ENCODE peak calls at places on chromosomes 3 and 15, in ten cellular contexts. I is stomach, X is right cardiac atrium, B is heart left ventricle, J is SJSA1, Y is uterus, E is tibial artery, D is SJCRH30, F is endothelial cell of umbilical vein, P is brain microvascular endothelial cell. Z is an unnamed sample.

GRCh38 chr15:59616390-59616789 is 4.8 kb downstream of the GCNT3 start:
- DNase-seq in I (no peak), Y (no peak), F (no peak), B (no peak), X (no peak), D (no peak), E (no peak), P (no peak), J (no peak), Z (no peak)

GRCh38 chr3:82707035-82707434 is 945.6 kb upstream of the GBE1 start:
- DNase-seq in F (no peak), X (no peak), E (no peak), Y (no peak), P (no peak), B (no peak), D (no peak), J (no peak), I (no peak), Z (no peak)

GRCh38 chr3:150081084-150081483 is 110.4 kb upstream of the PFN2 start:
- DNase-seq in I (no peak), Y (no peak), P (peak; percentile 43), E (no peak), X (no peak), J (no peak), F (no peak), D (no peak), B (no peak), Z (no peak)

GRCh38 chr3:193132247-193132646 is 108.8 kb upstream of the PLAAT1 start:
- DNase-seq in X (no peak), E (no peak), D (no peak), I (no peak), J (no peak), B (no peak), Y (no peak), F (no peak), P (no peak), Z (no peak)

GRCh38 chr3:56874269-56874668 is 72.5 kb upstream of the ARHGEF3 start:
- DNase-seq in F (no peak), D (no peak), B (no peak), X (no peak), I (no peak), Y (no peak), E (no peak), J (no peak), P (no peak), Z (no peak)

GRCh38 chr3:112304611-112305010 is 10.6 kb upstream of the SLC9C1 start:
- DNase-seq in F (no peak), E (no peak), J (no peak), P (no peak), D (no peak), I (no peak), B (no peak), X (no peak), Y (no peak), Z (no peak)

GRCh38 chr3:171323934-171324535 is 136.2 kb downstream of the TNIK start:
- DNase-seq in D (peak; percentile 77), P (peak; percentile 24), I (no peak), E (no peak), Y (no peak), B (no peak), J (no peak), F (no peak), X (no peak), Z (no peak)

GRCh38 chr3:54957711-54958110 is 29.9 kb upstream of the LRTM1 start:
- DNase-seq in B (no peak), J (no peak), I (no peak), Y (no peak), P (no peak), F (no peak), E (no peak), X (no peak), D (no peak), Z (no peak)

GRCh38 chr3:10389995-10390394 is 69.1 kb upstream of the SEC13 start:
- DNase-seq in I (no peak), E (no peak), P (no peak), F (no peak), X (no peak), Y (no peak), D (no peak), J (no peak), B (no peak), Z (no peak)

GRCh38 chr3:69181592-69182211 is 59.3 kb upstream of the LMOD3 start:
- DNase-seq in P (peak; percentile 85), B (no peak), I (no peak), F (peak; percentile 98), J (peak; percentile 35), D (peak; percentile 10), X (no peak), E (no peak), Y (no peak), Z (peak; percentile 11)

GRCh38 chr3:5187152-5187919 is at the start of gene EDEM1:
- DNase-seq in P (peak; percentile 93), I (peak; percentile 96), F (peak; percentile 98), D (peak; percentile 91), Y (peak; percentile 98), X (peak; percentile 98), J (peak; percentile 85), E (peak; percentile 98), B (peak; percentile 96), Z (peak; percentile 91)

GRCh38 chr3:122387709-122388108 is 3.7 kb downstream of the FAM162A start:
- DNase-seq in X (no peak), P (no peak), I (no peak), E (no peak), Y (no peak), D (no peak), B (no peak), F (no peak), J (no peak), Z (no peak)

GRCh38 chr3:54294214-54294613 is 171.9 kb downstream of the CACNA2D3 start:
- DNase-seq in X (no peak), Y (no peak), E (no peak), B (no peak), P (no peak), J (no peak), I (no peak), F (no peak), D (no peak), Z (no peak)

GRCh38 chr3:179410317-179410716 is 41.0 kb downstream of the GNB4 start:
- DNase-seq in B (no peak), E (no peak), F (no peak), D (peak; percentile 5), P (peak; percentile 25), I (no peak), J (no peak), X (no peak), Y (no peak), Z (no peak)

GRCh38 chr3:18046531-18046930 is 304.1 kb upstream of the TBC1D5 start:
- DNase-seq in Y (no peak), E (no peak), X (no peak), J (no peak), F (no peak), B (no peak), P (no peak), D (no peak), I (no peak), Z (no peak)

DNA sequence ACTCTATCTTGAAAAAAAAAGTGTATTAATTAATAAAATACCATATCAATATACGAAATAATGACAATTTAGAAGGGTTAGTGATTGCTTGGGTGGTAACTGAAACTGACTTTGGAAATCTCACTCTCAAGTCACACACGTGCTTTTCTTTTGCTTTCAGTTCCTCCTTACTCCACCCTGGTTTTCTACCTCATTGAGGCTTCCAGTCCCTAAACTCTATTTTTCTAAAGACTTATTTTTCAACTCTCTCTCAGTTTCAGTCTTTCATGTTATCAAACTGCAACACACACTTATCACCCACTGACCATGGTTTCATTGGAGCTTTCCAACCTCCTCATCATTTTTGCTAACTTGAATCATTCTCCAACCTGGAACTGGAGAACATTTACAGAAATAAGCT is 23.5 kb downstream of the IL12A start:
- DNase-seq in P (no peak), B (no peak), I (no peak), D (no peak), E (no peak), Y (no peak), F (no peak), J (no peak), X (no peak), Z (no peak)
- H3K27ac ChIP-seq in P (no peak overlapping the region), B (no peak overlapping the region), I (no peak overlapping the region), D (no peak overlapping the region), E (no peak overlapping the region), Y (no peak overlapping the region), F (no peak overlapping the region), J (no peak overlapping the region), X (no peak overlapping the region), Z (no peak overlapping the region)

GRCh38 chr3:191300422-191300821 is 28.8 kb upstream of the CCDC50 start:
- DNase-seq in F (no peak), B (no peak), D (no peak), J (no peak), P (no peak), I (no peak), Y (no peak), E (no peak), X (no peak), Z (no peak)
- H3K27ac ChIP-seq in F (no peak overlapping the region), B (no peak overlapping the region), D (no peak overlapping the region), J (no peak overlapping the region), P (no peak overlapping the region), I (no peak overlapping the region), Y (no peak overlapping the region), E (no peak overlapping the region), X (no peak overlapping the region), Z (no peak overlapping the region)

GRCh38 chr3:140188285-140188684 is 253.3 kb downstream of the CLSTN2 start:
- DNase-seq in J (no peak), F (no peak), B (peak; percentile 49), X (no peak), I (no peak), E (no peak), P (no peak), Y (no peak), D (no peak), Z (no peak)

GRCh38 chr3:140187028-140187427 is 252.0 kb downstream of the CLSTN2 start:
- DNase-seq in F (no peak), E (no peak), D (no peak), J (no peak), I (no peak), Y (no peak), P (no peak), X (no peak), B (peak; percentile 31), Z (no peak)

GRCh38 chr3:140185375-140185774 is 250.4 kb downstream of the CLSTN2 start:
- DNase-seq in Y (no peak), F (no peak), X (no peak), E (no peak), B (no peak), I (no peak), P (no peak), J (no peak), D (no peak), Z (no peak)

GRCh38 chr3:140187648-140188221 is 252.8 kb downstream of the CLSTN2 start:
- DNase-seq in J (no peak), X (no peak), Y (no peak), D (no peak), E (no peak), I (no peak), F (no peak), P (no peak), B (no peak), Z (no peak)

GRCh38 chr3:140186421-140186920 is 251.5 kb downstream of the CLSTN2 start:
- DNase-seq in B (no peak), X (no peak), J (no peak), E (no peak), F (no peak), D (peak; percentile 38), P (peak; percentile 79), I (no peak), Y (no peak), Z (no peak)
- H3K27ac ChIP-seq in B (peak overlapping the region; percentile 63), X (no peak overlapping the region), J (no peak overlapping the region), E (peak overlapping the region; percentile 66), F (no peak overlapping the region), D (no peak overlapping the region), P (no peak overlapping the region), I (peak overlapping the region; percentile 17), Y (peak overlapping the region; percentile 78), Z (no peak overlapping the region)

GRCh38 chr3:30503431-30503830 is 103.0 kb upstream of the TGFBR2 start:
- DNase-seq in E (no peak), J (no peak), X (no peak), Y (no peak), I (no peak), D (no peak), F (no peak), P (no peak), B (no peak), Z (no peak)
- H3K27ac ChIP-seq in E (no peak overlapping the region), J (no peak overlapping the region), X (no peak overlapping the region), Y (no peak overlapping the region), I (no peak overlapping the region), D (no peak overlapping the region), F (no peak overlapping the region), P (no peak overlapping the region), B (no peak overlapping the region), Z (no peak overlapping the region)

Z was measured in substantia nigra.